ENCODE peak calls at places on chromosomes 6 and 20, in four cellular contexts. One of them, this sample, is unnamed.

GRCh38 chr6:37602801-37603200 is 94.9 kb downstream of the MDGA1 start:
- DNase-seq in NCI-H2081: no peak
- DNase-seq in fibroblast of gingiva: no peak
- DNase-seq in B cell: no peak
- DNase-seq in this sample: no peak

GRCh38 chr6:5507056-5507722 is 245.9 kb downstream of the FARS2 start:
- DNase-seq in NCI-H2081: no peak
- DNase-seq in fibroblast of gingiva: no peak
- DNase-seq in B cell: peak; percentile 30
- DNase-seq in this sample: no peak

GRCh38 chr20:17568045-17568788 is 1.7 kb upstream of the DSTN start:
- DNase-seq in NCI-H2081: no peak
- DNase-seq in fibroblast of gingiva: no peak
- DNase-seq in B cell: no peak
- DNase-seq in this sample: no peak

GRCh38 chr6:130779658-130780033 is 47.6 kb upstream of the SMLR1 start:
- DNase-seq in fibroblast of gingiva: no peak
- DNase-seq in NCI-H2081: no peak
- DNase-seq in B cell: no peak
- DNase-seq in this sample: no peak

GRCh38 chr6:20313960-20314530 is 87.6 kb upstream of the E2F3 start:
- DNase-seq in B cell: no peak
- DNase-seq in fibroblast of gingiva: peak; percentile 14
- DNase-seq in NCI-H2081: no peak
- DNase-seq in this sample: no peak

GRCh38 chr6:3624268-3625136 is 127.0 kb downstream of the PXDC1 start:
- DNase-seq in fibroblast of gingiva: no peak
- DNase-seq in NCI-H2081: no peak
- DNase-seq in B cell: no peak
- DNase-seq in this sample: no peak

GRCh38 chr6:65448806-65449397 is 258.1 kb downstream of the EYS start:
- DNase-seq in NCI-H2081: no peak
- DNase-seq in fibroblast of gingiva: no peak
- DNase-seq in B cell: no peak
- DNase-seq in this sample: no peak

GRCh38 chr6:168722397-168722796 is 281.4 kb downstream of the SMOC2 start:
- DNase-seq in fibroblast of gingiva: no peak
- DNase-seq in NCI-H2081: no peak
- DNase-seq in B cell: no peak
- DNase-seq in this sample: no peak

GRCh38 chr6:11500008-11500407 is 37.5 kb upstream of the TMEM170B start:
- DNase-seq in NCI-H2081: no peak
- DNase-seq in B cell: no peak
- DNase-seq in fibroblast of gingiva: no peak
- DNase-seq in this sample: peak; percentile 72

GRCh38 chr6:162854228-162854627 is 126.5 kb downstream of the PACRG start:
- DNase-seq in NCI-H2081: no peak
- DNase-seq in fibroblast of gingiva: no peak
- DNase-seq in B cell: no peak
- DNase-seq in this sample: no peak

This sample was measured in HFFc6.